ENCODE peak calls at places on chromosomes 1 and 21, in ten cellular contexts. Y, J, N, I, Z, T, M, D, E and R are unnamed samples.

GRCh38 chr1:182235952-182236650 is 155.5 kb downstream of the GLUL start:
- DNase-seq in Y (no peak), J (no peak), N (no peak), I (peak), Z (no peak), T (peak), M (no peak), D (peak), E (no peak), R (peak)

GRCh38 chr1:100710881-100711660 is 8.5 kb upstream of the VCAM1 start:
- DNase-seq in Y (no peak), J (peak), N (no peak), I (no peak), Z (no peak), T (no peak), M (no peak), D (peak), E (no peak), R (no peak)

GRCh38 chr1:37633950-37634553 is 640 bp downstream of the RSPO1 start:
- DNase-seq in Y (no peak), J (no peak), N (no peak), I (no peak), Z (no peak), T (no peak), M (no peak), D (no peak), E (no peak), R (no peak)

GRCh38 chr1:23422313-23422877 is 2.2 kb downstream of the TCEA3 start:
- DNase-seq in Y (peak), J (peak), N (peak), I (peak), Z (peak), T (peak), M (no peak), D (peak), E (no peak), R (peak)

GRCh38 chr1:64545118-64545916 is 75.4 kb downstream of the CACHD1 start:
- DNase-seq in Y (no peak), J (no peak), N (no peak), I (no peak), Z (no peak), T (no peak), M (no peak), D (peak), E (no peak), R (no peak)

GRCh38 chr1:157278383-157279156 is 140.4 kb upstream of the ETV3 start:
- DNase-seq in Y (no peak), J (no peak), N (no peak), I (no peak), Z (no peak), T (no peak), M (no peak), D (no peak), E (no peak), R (no peak)

GRCh38 chr1:232306269-232306911 is 323.5 kb downstream of the SIPA1L2 start:
- DNase-seq in Y (no peak), J (peak), N (peak), I (peak), Z (peak), T (peak), M (no peak), D (no peak), E (no peak), R (peak)

GRCh38 chr1:177256153-177256814 is 85.5 kb downstream of the BRINP2 start:
- DNase-seq in Y (no peak), J (peak), N (no peak), I (peak), Z (peak), T (peak), M (peak), D (peak), E (peak), R (peak)

GRCh38 chr1:224683981-224684380 is 67.9 kb downstream of the CNIH3 start:
- DNase-seq in Y (no peak), J (no peak), N (no peak), I (no peak), Z (no peak), T (no peak), M (no peak), D (no peak), E (no peak), R (no peak)

GRCh38 chr1:182739545-182739944 is 50.0 kb upstream of the NPL start:
- DNase-seq in Y (no peak), J (peak), N (no peak), I (no peak), Z (no peak), T (no peak), M (peak), D (no peak), E (no peak), R (no peak)

GRCh38 chr1:29362764-29363163 is 126.4 kb downstream of the PTPRU start:
- DNase-seq in Y (no peak), J (no peak), N (no peak), I (no peak), Z (no peak), T (no peak), M (no peak), D (no peak), E (no peak), R (no peak)

GRCh38 chr21:39661121-39661520 is 48.4 kb downstream of the B3GALT5 start:
- DNase-seq in Y (no peak), J (no peak), N (no peak), I (no peak), Z (no peak), T (no peak), M (no peak), D (no peak), E (no peak), R (no peak)

GRCh38 chr1:220485131-220485530 is 42.8 kb upstream of the MARK1 start:
- DNase-seq in Y (no peak), J (no peak), N (no peak), I (no peak), Z (no peak), T (no peak), M (no peak), D (no peak), E (no peak), R (no peak)

GRCh38 chr1:221457706-221458429 is 284.0 kb downstream of the DUSP10 start:
- DNase-seq in Y (no peak), J (peak), N (no peak), I (no peak), Z (no peak), T (no peak), M (no peak), D (peak), E (no peak), R (no peak)

GRCh38 chr1:43763497-43763973 is 56.2 kb downstream of the ST3GAL3 start:
- DNase-seq in Y (peak), J (peak), N (peak), I (peak), Z (peak), T (peak), M (peak), D (peak), E (peak), R (no peak)

GRCh38 chr1:55376894-55377293 is 161.7 kb upstream of the USP24 start:
- DNase-seq in Y (no peak), J (no peak), N (no peak), I (no peak), Z (no peak), T (no peak), M (no peak), D (no peak), E (no peak), R (no peak)

GRCh38 chr1:102500795-102501194 is 504.1 kb upstream of the OLFM3 start:
- DNase-seq in Y (no peak), J (no peak), N (no peak), I (no peak), Z (no peak), T (no peak), M (no peak), D (no peak), E (no peak), R (no peak)

GRCh38 chr21:32712043-32712442 is 15.8 kb downstream of the SYNJ1 start:
- DNase-seq in Y (no peak), J (no peak), N (no peak), I (peak), Z (no peak), T (no peak), M (no peak), D (no peak), E (no peak), R (no peak)

GRCh38 chr1:64962447-64962846 is 3.9 kb downstream of the JAK1 start:
- DNase-seq in Y (no peak), J (no peak), N (no peak), I (no peak), Z (no peak), T (no peak), M (no peak), D (no peak), E (no peak), R (no peak)

GRCh38 chr1:164363980-164364379 is 195.0 kb upstream of the PBX1 start:
- DNase-seq in Y (no peak), J (no peak), N (no peak), I (no peak), Z (no peak), T (no peak), M (no peak), D (no peak), E (no peak), R (no peak)

GRCh38 chr1:199083680-199084079 is 444.8 kb downstream of the PTPRC start:
- DNase-seq in Y (no peak), J (peak), N (no peak), I (peak), Z (no peak), T (no peak), M (no peak), D (peak), E (no peak), R (no peak)

GRCh38 chr1:153345187-153346066 is 3.2 kb downstream of the PGLYRP4 start:
- DNase-seq in Y (no peak), J (no peak), N (no peak), I (no peak), Z (no peak), T (no peak), M (no peak), D (no peak), E (no peak), R (no peak)

GRCh38 chr21:38244885-38245869 is 11.6 kb upstream of the KCNJ15 start:
- DNase-seq in Y (peak), J (peak), N (no peak), I (peak), Z (no peak), T (no peak), M (no peak), D (peak), E (no peak), R (no peak)

GRCh38 chr1:119782541-119783338 is 14.0 kb upstream of the HMGCS2 start:
- DNase-seq in Y (no peak), J (no peak), N (no peak), I (no peak), Z (no peak), T (no peak), M (no peak), D (no peak), E (no peak), R (no peak)